ENCODE peak calls at places on chromosomes 2 and 18, in eight cellular contexts. B is cardiac muscle cell; P is CD8-positive, alpha-beta T cell; Q is hepatocyte; X is A549; T is endodermal cell; W is heart right ventricle; E is stomach. H is an unnamed sample.

GRCh38 chr2:218397502-218398436 is 1.9 kb upstream of the CTDSP1 start:
- DNase-seq in T (peak; percentile 90), X (peak; percentile 87), W (peak; percentile 85), B (peak; percentile 92), Q (peak; percentile 93), P (peak; percentile 56), E (peak; percentile 85), H (peak; percentile 89)

GRCh38 chr2:101820519-101820918 is 123.0 kb downstream of the MAP4K4 start:
- DNase-seq in E (no peak), Q (peak; percentile 63), X (no peak), W (no peak), B (peak; percentile 66), P (no peak), T (no peak), H (no peak)

GRCh38 chr2:58427572-58428285 is 186.6 kb upstream of the FANCL start:
- DNase-seq in Q (peak; percentile 77), B (peak; percentile 38), P (no peak), X (peak; percentile 38), W (no peak), T (peak; percentile 79), E (peak; percentile 28), H (peak; percentile 43)

GRCh38 chr2:2834105-2834504 is 503.0 kb upstream of the MYT1L start:
- DNase-seq in T (no peak), W (no peak), B (no peak), E (peak; percentile 14), Q (no peak), P (no peak), X (no peak), H (no peak)

GRCh38 chr2:124921221-124921620 is 896.1 kb downstream of the CNTNAP5 start:
- DNase-seq in E (no peak), X (no peak), W (no peak), P (no peak), B (no peak), T (no peak), Q (no peak), H (no peak)

GRCh38 chr2:54446625-54447024 is 9.5 kb upstream of the SPTBN1 start:
- DNase-seq in X (no peak), W (no peak), Q (no peak), P (no peak), E (no peak), B (no peak), T (no peak), H (no peak)

GRCh38 chr2:180980185-180980942 is at the start of gene UBE2E3:
- DNase-seq in W (peak; percentile 82), B (peak; percentile 87), E (peak; percentile 87), P (peak; percentile 77), X (peak; percentile 77), Q (peak; percentile 90), T (peak; percentile 95), H (peak; percentile 87)

GRCh38 chr2:84865181-84865783 is 15.6 kb downstream of the TRABD2A start:
- DNase-seq in X (peak; percentile 52), Q (no peak), P (no peak), B (peak; percentile 55), W (no peak), E (no peak), T (no peak), H (no peak)

GRCh38 chr2:218648473-218649100 is 10.8 kb downstream of the ZNF142 start:
- DNase-seq in P (peak; percentile 50), T (peak; percentile 88), X (peak; percentile 80), Q (peak; percentile 74), E (peak; percentile 51), W (peak; percentile 46), B (peak; percentile 79), H (no peak)

GRCh38 chr18:48402953-48403352 is 6.2 kb downstream of the ZBTB7C start:
- DNase-seq in W (no peak), B (no peak), E (no peak), P (no peak), X (no peak), T (no peak), Q (no peak), H (no peak)

GRCh38 chr2:174965551-174965950 is 39.6 kb downstream of the CHN1 start:
- DNase-seq in B (no peak), P (no peak), T (no peak), E (no peak), X (no peak), Q (no peak), W (no peak), H (no peak)

GRCh38 chr2:234826676-234827075 is 125.1 kb upstream of the SH3BP4 start:
- DNase-seq in E (no peak), P (no peak), T (no peak), Q (no peak), W (no peak), X (no peak), B (peak; percentile 76), H (no peak)

GRCh38 chr2:127057371-127058245 is 49.3 kb downstream of the BIN1 start:
- DNase-seq in P (no peak), Q (no peak), X (no peak), W (no peak), T (no peak), B (no peak), E (no peak), H (no peak)

GRCh38 chr2:100427111-100427510 is 9.6 kb upstream of the CHST10 start:
- DNase-seq in B (no peak), E (no peak), Q (no peak), P (no peak), W (no peak), X (no peak), T (no peak), H (no peak)

GRCh38 chr2:19349911-19350677 is 8.3 kb downstream of the OSR1 start:
- DNase-seq in P (peak; percentile 61), T (peak; percentile 95), E (no peak), B (peak; percentile 64), Q (peak; percentile 69), X (peak; percentile 58), W (peak; percentile 47), H (peak; percentile 68)

GRCh38 chr2:105521176-105521575 is 122.3 kb upstream of the FHL2 start:
- DNase-seq in W (no peak), E (no peak), P (no peak), Q (no peak), X (peak; percentile 18), B (peak; percentile 44), T (no peak), H (no peak)

GRCh38 chr2:173217106-173217840 is 137.4 kb upstream of the CDCA7 start:
- DNase-seq in W (no peak), B (no peak), Q (no peak), E (no peak), X (no peak), P (no peak), T (no peak), H (no peak)

GRCh38 chr2:113231064-113231463 is 47.7 kb downstream of the PAX8 start:
- DNase-seq in B (no peak), P (no peak), T (no peak), E (peak; percentile 78), X (no peak), Q (no peak), W (no peak), H (no peak)
- H3K4me1 ChIP-seq in B (peaks cover 31% of the 10 kb centered on the region), P (no peaks in the 10 kb centered on the region), T (peaks cover 2% of the 10 kb centered on the region), E (peaks cover 21% of the 10 kb centered on the region), X (peaks cover 58% of the 10 kb centered on the region), Q (peaks cover 8% of the 10 kb centered on the region), W (peaks cover 10% of the 10 kb centered on the region), H (no peaks in the 10 kb centered on the region)

DNA sequence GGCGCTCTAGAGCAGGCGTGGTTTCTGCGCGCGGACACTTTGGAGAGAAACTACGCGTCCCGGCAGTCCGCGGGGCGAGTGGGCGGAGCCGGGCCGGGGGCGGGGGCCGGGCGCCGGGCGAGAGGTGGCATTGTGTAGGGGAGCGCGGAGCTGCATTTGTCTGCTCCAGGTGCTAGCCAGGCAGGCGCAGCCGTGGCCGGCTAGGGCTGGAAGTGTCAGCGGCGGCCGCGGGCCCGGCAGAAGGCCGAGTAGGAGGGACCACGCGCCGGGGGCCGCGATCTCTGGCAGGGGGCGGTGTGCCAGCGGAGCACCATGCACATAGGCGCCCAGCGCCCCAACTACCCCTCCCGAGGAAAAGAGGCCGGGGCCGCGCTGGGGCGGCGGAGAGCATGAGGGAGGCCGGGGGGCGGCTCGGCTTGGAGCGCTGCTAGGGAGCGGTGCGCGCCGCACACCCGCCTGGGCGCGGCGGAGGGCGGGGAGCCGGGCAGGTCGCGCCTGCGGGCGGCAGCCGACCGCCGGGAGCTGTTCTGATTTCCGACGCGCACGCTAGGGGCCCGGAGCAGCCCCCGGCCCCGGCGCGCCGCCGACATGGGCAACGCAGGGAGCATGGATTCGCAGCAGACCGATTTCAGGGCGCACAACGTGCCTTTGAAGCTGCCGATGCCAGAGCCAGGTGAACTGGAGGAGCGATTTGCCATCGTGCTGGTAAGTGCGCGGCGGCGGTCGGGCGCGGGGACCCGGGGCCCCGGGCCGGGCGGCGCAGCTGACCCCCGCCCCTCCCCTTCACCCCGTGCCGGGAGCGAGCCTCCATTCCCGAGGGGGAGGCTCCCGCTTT is at the start of gene FMNL2:
- DNase-seq in X (peak; percentile 85), T (peak; percentile 98), P (peak; percentile 5), W (peak; percentile 86), B (peak; percentile 85), E (peak; percentile 87), Q (peak; percentile 91), H (peak; percentile 89)
- TF ChIP-seq CTCF in X (no peak), T (peak; percentile 37), P (no peak), W (no peak), B (no peak), E (no peak), Q (peak; percentile 1), H (no peak)

DNA sequence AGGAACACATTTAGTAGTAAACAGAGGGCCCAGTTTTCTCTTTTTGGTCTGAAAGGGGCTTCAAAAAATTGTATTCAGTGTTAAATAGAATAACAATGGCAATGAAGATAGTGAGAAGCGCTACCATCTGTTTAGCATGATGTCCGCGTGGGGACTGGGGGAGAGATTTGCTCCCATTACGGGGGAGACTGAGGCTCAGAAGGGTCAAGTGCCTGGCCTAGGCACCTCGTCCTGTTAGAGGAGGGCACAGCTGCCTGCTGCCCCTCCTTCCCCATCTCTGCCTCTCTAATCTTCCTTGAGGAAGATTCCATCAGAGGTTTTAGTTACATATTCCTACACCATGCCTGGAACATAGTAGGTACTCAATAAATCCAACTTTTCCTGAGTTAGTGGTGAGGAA is 10.1 kb upstream of the TMEM185B start:
- DNase-seq in P (no peak), W (no peak), T (no peak), Q (no peak), E (no peak), B (no peak), X (no peak), H (no peak)
- H3K27ac ChIP-seq in P (peak overlapping the region; percentile 60), W (no peak overlapping the region), T (no peak overlapping the region), Q (no peak overlapping the region), E (peak overlapping the region; percentile 82), B (no peak overlapping the region), X (no peak overlapping the region), H (peak overlapping the region; percentile 83)

GRCh38 chr2:239660390-239661228 is 259.8 kb upstream of the HDAC4 start:
- DNase-seq in Q (no peak), P (no peak), W (no peak), E (no peak), B (no peak), T (no peak), X (no peak), H (no peak)

GRCh38 chr2:239663364-239663924 is 262.6 kb upstream of the HDAC4 start:
- DNase-seq in X (no peak), P (no peak), T (no peak), W (no peak), E (no peak), B (no peak), Q (no peak), H (no peak)

GRCh38 chr2:239661334-239662312 is 260.8 kb upstream of the HDAC4 start:
- DNase-seq in T (no peak), B (no peak), Q (no peak), P (no peak), E (no peak), X (no peak), W (no peak), H (no peak)

GRCh38 chr2:239664216-239664785 is 263.5 kb upstream of the HDAC4 start:
- DNase-seq in P (no peak), X (no peak), B (no peak), W (no peak), Q (no peak), T (no peak), E (no peak), H (no peak)

GRCh38 chr2:239662413-239663120 is 261.7 kb upstream of the HDAC4 start:
- DNase-seq in P (no peak), Q (no peak), W (no peak), X (no peak), B (no peak), E (no peak), T (no peak), H (no peak)
- H3K4me1 ChIP-seq in P (no peaks in the 10 kb centered on the region), Q (no peaks in the 10 kb centered on the region), W (peaks cover 7% of the 10 kb centered on the region), X (no peaks in the 10 kb centered on the region), B (no peaks in the 10 kb centered on the region), E (no peaks in the 10 kb centered on the region), T (no peaks in the 10 kb centered on the region), H (peaks cover 5% of the 10 kb centered on the region)

H was measured in lower lobe of right lung.